ENCODE peak calls at places on chromosomes 6 and 20, in four cellular contexts. M, Z, K and O are unnamed samples.

GRCh38 chr6:57147401-57147800 is 24.7 kb upstream of the BAG2 start:
- DNase-seq in M (no peak), Z (no peak), K (no peak), O (no peak)

GRCh38 chr6:21800948-21801438 is 207.4 kb downstream of the SOX4 start:
- DNase-seq in M (no peak), Z (peak), K (no peak), O (no peak)

GRCh38 chr6:43796910-43797890 is 27.2 kb downstream of the VEGFA start:
- DNase-seq in M (no peak), Z (no peak), K (no peak), O (no peak)

GRCh38 chr6:29696147-29697129 is 15.5 kb upstream of the ZFP57 start:
- DNase-seq in M (no peak), Z (no peak), K (no peak), O (peak)

GRCh38 chr6:87281426-87281825 is 41.0 kb upstream of the SMIM8 start:
- DNase-seq in M (no peak), Z (no peak), K (no peak), O (no peak)

GRCh38 chr6:2632943-2633584 is 117.7 kb downstream of the MYLK4 start:
- DNase-seq in M (no peak), Z (no peak), K (no peak), O (no peak)

GRCh38 chr6:87914637-87915395 is 132.8 kb upstream of the SPACA1 start:
- DNase-seq in M (no peak), Z (no peak), K (no peak), O (no peak)

GRCh38 chr6:33314515-33314942 is 651 bp upstream of the TAPBP start:
- DNase-seq in M (peak), Z (peak), K (peak), O (peak)

GRCh38 chr20:19015326-19015725 is 197.1 kb upstream of the SLC24A3 start:
- DNase-seq in M (no peak), Z (no peak), K (no peak), O (no peak)

GRCh38 chr20:35283441-35284266 is 918 bp downstream of the EIF6 start:
- DNase-seq in M (no peak), Z (no peak), K (peak), O (no peak)

GRCh38 chr6:134101479-134101878 is 49.1 kb upstream of the SLC2A12 start:
- DNase-seq in M (no peak), Z (no peak), K (no peak), O (no peak)

GRCh38 chr6:113317870-113318269 is 539.3 kb upstream of the MARCKS start:
- DNase-seq in M (no peak), Z (no peak), K (no peak), O (no peak)

GRCh38 chr20:13874269-13875158 is 89.7 kb downstream of the NDUFAF5 start:
- DNase-seq in M (no peak), Z (no peak), K (no peak), O (no peak)

GRCh38 chr6:42100029-42100901 is 42.2 kb downstream of the C6orf132 start:
- DNase-seq in M (no peak), Z (peak), K (peak), O (no peak)

GRCh38 chr6:150129616-150130505 is 13.0 kb upstream of the PPP1R14C start:
- DNase-seq in M (no peak), Z (no peak), K (no peak), O (no peak)

GRCh38 chr6:150004101-150004782 is 21.1 kb downstream of the RAET1L start:
- DNase-seq in M (no peak), Z (no peak), K (no peak), O (no peak)

GRCh38 chr6:151325075-151326050 is 66.0 kb downstream of the ZBTB2 start:
- DNase-seq in M (peak), Z (peak), K (no peak), O (peak)

GRCh38 chr6:36757206-36757605 is 59.6 kb downstream of the RAB44 start:
- DNase-seq in M (no peak), Z (no peak), K (no peak), O (no peak)

GRCh38 chr6:73519943-73520687 is 717 bp downstream of the EEF1A1 start:
- DNase-seq in M (peak), Z (peak), K (peak), O (peak)

GRCh38 chr6:142856607-142856856 is 88.4 kb downstream of the HIVEP2 start:
- DNase-seq in M (no peak), Z (no peak), K (no peak), O (no peak)

GRCh38 chr20:44610313-44610965 is 28.1 kb downstream of the PKIG start:
- DNase-seq in M (no peak), Z (no peak), K (no peak), O (no peak)

GRCh38 chr6:131281471-131282270 is 146.4 kb downstream of the AKAP7 start:
- DNase-seq in M (no peak), Z (no peak), K (no peak), O (peak)

GRCh38 chr6:112298816-112299281 is 44.5 kb upstream of the LAMA4 start:
- DNase-seq in M (no peak), Z (no peak), K (no peak), O (no peak)

GRCh38 chr6:100084301-100085161 is 90.5 kb upstream of the MCHR2 start:
- DNase-seq in M (no peak), Z (no peak), K (no peak), O (no peak)

GRCh38 chr20:7003598-7003997 is 236.1 kb downstream of the BMP2 start:
- DNase-seq in M (no peak), Z (no peak), K (no peak), O (no peak)

GRCh38 chr6:5279891-5280338 is 18.6 kb downstream of the FARS2 start:
- DNase-seq in M (no peak), Z (no peak), K (no peak), O (no peak)

GRCh38 chr20:24779886-24780285 is 169.2 kb upstream of the CST7 start:
- DNase-seq in M (no peak), Z (no peak), K (no peak), O (no peak)

GRCh38 chr6:170424634-170425126 is 118.1 kb downstream of the FAM120B start:
- DNase-seq in M (no peak), Z (no peak), K (no peak), O (no peak)

GRCh38 chr20:22577515-22578220 is 6.7 kb downstream of the FOXA2 start:
- DNase-seq in M (no peak), Z (peak), K (no peak), O (peak)

GRCh38 chr20:50536333-50536732 is 26.1 kb downstream of the PTPN1 start:
- DNase-seq in M (no peak), Z (no peak), K (no peak), O (no peak)

GRCh38 chr6:52155791-52156576 is 30.2 kb upstream of the IL17A start:
- DNase-seq in M (no peak), Z (no peak), K (no peak), O (no peak)

GRCh38 chr6:3592371-3592941 is 135.6 kb upstream of the SLC22A23 start:
- DNase-seq in M (no peak), Z (peak), K (peak), O (no peak)

GRCh38 chr20:63475209-63475608 is 2.8 kb upstream of the KCNQ2 start:
- DNase-seq in M (no peak), Z (no peak), K (peak), O (peak)

GRCh38 chr6:28105286-28105685 is 19.1 kb upstream of the ZSCAN16 start:
- DNase-seq in M (peak), Z (no peak), K (peak), O (no peak)

GRCh38 chr6:119052292-119052889 is 26.1 kb downstream of the FAM184A start:
- DNase-seq in M (no peak), Z (no peak), K (no peak), O (no peak)

GRCh38 chr6:42045538-42046460 is 4.5 kb upstream of the TAF8 start:
- DNase-seq in M (no peak), Z (no peak), K (no peak), O (peak)

GRCh38 chr6:168514216-168514615 is 73.2 kb downstream of the SMOC2 start:
- DNase-seq in M (peak), Z (no peak), K (no peak), O (no peak)

GRCh38 chr6:52317841-52318581 is 33.5 kb upstream of the MCM3 start:
- DNase-seq in M (no peak), Z (peak), K (no peak), O (no peak)

GRCh38 chr6:148985499-148985898 is 238.7 kb downstream of the UST start:
- DNase-seq in M (no peak), Z (no peak), K (no peak), O (no peak)
- TF ChIP-seq FOXJ3 in M (no peak), Z (no peak), K (no peak), O (no peak)

DNA sequence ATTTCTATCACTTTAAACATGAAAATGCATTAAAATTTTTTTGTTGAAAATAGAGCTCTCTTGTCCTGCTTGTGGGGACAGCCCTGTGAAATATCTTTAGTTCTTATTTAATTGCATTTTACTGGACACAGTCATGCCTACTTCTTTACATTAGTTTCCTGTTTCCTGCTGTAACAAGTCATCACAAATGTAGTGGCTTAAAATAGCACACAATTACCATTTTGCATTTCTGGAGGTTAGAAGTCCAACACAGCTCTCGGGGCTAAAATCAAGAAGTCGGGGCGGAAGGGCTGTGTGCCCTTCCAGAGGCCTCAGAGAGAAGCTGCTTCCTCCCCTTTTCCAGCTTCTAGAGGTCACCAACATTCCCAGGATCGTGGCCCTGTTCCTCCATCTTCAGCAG is 29.4 kb downstream of the PNLDC1 start:
- DNase-seq in M (no peak), Z (no peak), K (no peak), O (no peak)
- TF ChIP-seq FOXJ3 in M (no peak), Z (no peak), K (no peak), O (no peak)

GRCh38 chr20:59314872-59315500 is 14.6 kb downstream of the EDN3 start:
- DNase-seq in M (no peak), Z (no peak), K (no peak), O (no peak)
- TF ChIP-seq FOXJ3 in M (no peak), Z (no peak), K (no peak), O (no peak)

DNA sequence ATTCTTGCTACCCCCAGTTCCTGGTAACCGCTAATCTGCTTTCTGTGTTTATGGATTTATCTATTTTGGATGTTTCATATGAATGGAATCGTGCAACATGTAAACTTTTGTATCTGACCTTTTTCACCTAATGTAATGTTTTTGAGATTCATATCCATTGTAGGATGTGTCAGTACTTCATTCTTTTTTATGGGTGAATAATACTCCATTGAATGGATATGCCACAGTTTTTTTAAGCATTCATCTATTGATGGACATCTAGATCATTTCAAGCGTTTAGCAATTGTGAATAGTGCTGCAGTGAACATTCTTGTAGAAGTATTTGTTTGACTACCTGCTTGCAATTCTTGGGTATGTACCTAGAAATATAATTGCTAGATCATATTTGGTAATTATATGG is 13.0 kb downstream of the KDM1B start:
- DNase-seq in M (no peak), Z (no peak), K (no peak), O (no peak)
- TF ChIP-seq FOXJ3 in M (no peak), Z (no peak), K (no peak), O (no peak)